ENCODE peak calls at places on chromosomes 3 and 15, in eight cellular contexts. K is CD8-positive, alpha-beta memory T cell; C is stomach; S is right cardiac atrium; M is lower lobe of right lung; X is Peyer's patch; O is neuronal stem cell; Q is sigmoid colon. T is an unnamed sample. For H3K4me1, the result is how much of the 10 kb centered on the place peaks cover.

GRCh38 chr3:58434990-58435389 is 1.4 kb upstream of the PDHB start:
- DNase-seq in C (no peak), K (no peak), M (no peak), S (no peak), O (peak), X (no peak), Q (no peak), T (no peak)

GRCh38 chr3:71629289-71630252 is 46.0 kb upstream of the FOXP1 start:
- DNase-seq in O (no peak), Q (peak), X (no peak), S (peak), K (no peak), M (peak), C (no peak), T (no peak)

GRCh38 chr3:24288538-24289236 is 206.0 kb downstream of the THRB start:
- DNase-seq in X (no peak), O (no peak), C (peak), S (peak), M (no peak), Q (peak), K (no peak), T (no peak)

GRCh38 chr3:8737301-8737700 is 3.7 kb downstream of the CAV3 start:
- DNase-seq in Q (no peak), O (no peak), C (no peak), X (no peak), M (no peak), S (no peak), K (no peak), T (no peak)

GRCh38 chr15:98493966-98494511 is 154.3 kb upstream of the IGF1R start:
- DNase-seq in O (no peak), X (no peak), C (no peak), K (no peak), S (no peak), M (no peak), Q (no peak), T (no peak)

GRCh38 chr15:55884223-55884622 is 109.2 kb downstream of the NEDD4 start:
- DNase-seq in K (no peak), X (no peak), S (no peak), O (no peak), Q (no peak), M (no peak), C (no peak), T (no peak)

GRCh38 chr15:95601525-95601924 is 729.0 kb upstream of the NR2F2 start:
- DNase-seq in S (no peak), C (no peak), K (no peak), O (no peak), X (no peak), M (no peak), Q (no peak), T (no peak)

GRCh38 chr15:75195122-75195765 is 6.4 kb upstream of the C15orf39 start:
- DNase-seq in S (peak), M (no peak), C (no peak), X (no peak), Q (no peak), O (peak), K (no peak), T (peak)

GRCh38 chr3:63456901-63457300 is 178.8 kb downstream of the SYNPR start:
- DNase-seq in O (no peak), Q (no peak), M (no peak), X (no peak), K (no peak), C (no peak), S (no peak), T (no peak)

GRCh38 chr3:58349792-58350626 is 17.3 kb downstream of the PXK start:
- DNase-seq in M (no peak), C (peak), K (no peak), X (peak), Q (no peak), O (no peak), S (no peak), T (no peak)

GRCh38 chr3:159988617-159989251 is at the start of gene IL12A:
- DNase-seq in Q (peak), C (peak), X (peak), O (peak), K (peak), M (peak), S (peak), T (peak)

GRCh38 chr15:63915888-63916731 is 82.4 kb upstream of the HERC1 start:
- DNase-seq in M (no peak), X (no peak), Q (no peak), C (no peak), O (no peak), S (no peak), K (no peak), T (no peak)

GRCh38 chr3:177905895-177906511 is 630.2 kb upstream of the KCNMB2 start:
- DNase-seq in C (no peak), X (no peak), Q (no peak), S (no peak), O (no peak), K (no peak), M (no peak), T (no peak)

GRCh38 chr3:190225186-190225692 is 97.0 kb downstream of the CLDN1 start:
- DNase-seq in C (no peak), O (peak), S (no peak), M (no peak), K (no peak), Q (no peak), X (no peak), T (no peak)

GRCh38 chr3:14764331-14765064 is 54.3 kb upstream of the FGD5 start:
- DNase-seq in C (no peak), Q (no peak), O (no peak), S (no peak), X (no peak), K (no peak), M (no peak), T (no peak)

GRCh38 chr3:47193871-47194859 is 30.3 kb upstream of the SETD2 start:
- DNase-seq in O (no peak), K (no peak), Q (no peak), S (no peak), X (no peak), M (no peak), C (no peak), T (no peak)

GRCh38 chr3:107861904-107862303 is 228.9 kb downstream of the CD47 start:
- DNase-seq in C (no peak), S (no peak), M (no peak), Q (no peak), O (no peak), K (no peak), X (peak), T (no peak)

GRCh38 chr3:177131927-177132636 is 65.2 kb downstream of the TBL1XR1 start:
- DNase-seq in C (no peak), O (no peak), Q (no peak), X (no peak), S (no peak), M (no peak), K (no peak), T (no peak)

GRCh38 chr15:22845289-22845900 is 6.9 kb downstream of the NIPA2 start:
- DNase-seq in Q (no peak), X (no peak), K (no peak), C (no peak), M (no peak), S (no peak), O (peak), T (no peak)

GRCh38 chr3:179174316-179174715 is 26.2 kb downstream of the PIK3CA start:
- DNase-seq in Q (no peak), O (no peak), C (no peak), X (no peak), M (no peak), K (no peak), S (no peak), T (no peak)

GRCh38 chr3:179177611-179178010 is 29.5 kb downstream of the PIK3CA start:
- DNase-seq in Q (no peak), S (no peak), O (no peak), M (no peak), C (no peak), K (no peak), X (no peak), T (no peak)

GRCh38 chr3:179175358-179175757 is 27.2 kb downstream of the PIK3CA start:
- DNase-seq in O (no peak), M (no peak), X (no peak), S (no peak), Q (no peak), K (no peak), C (no peak), T (no peak)

GRCh38 chr3:179172546-179172945 is 24.4 kb downstream of the PIK3CA start:
- DNase-seq in Q (no peak), M (no peak), K (no peak), X (no peak), C (no peak), S (no peak), O (no peak), T (no peak)

DNA sequence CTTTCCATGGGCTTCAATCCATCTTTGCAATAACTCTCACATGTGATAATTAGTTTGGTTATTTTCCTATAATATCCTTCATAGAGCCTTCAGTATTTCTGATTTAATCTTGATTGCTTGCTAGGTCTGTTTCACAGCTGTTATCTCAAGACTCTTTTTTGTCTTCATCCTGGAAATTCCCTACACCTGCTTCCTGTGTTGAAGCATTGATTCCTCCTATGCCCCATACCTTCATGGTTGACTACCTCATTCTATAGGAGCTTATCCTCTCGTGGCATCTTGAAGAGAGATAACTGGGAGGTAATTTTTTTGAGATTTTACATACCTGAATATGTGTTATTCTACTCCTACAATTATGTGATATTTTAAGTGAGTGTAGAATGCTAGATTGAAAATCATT is 26.7 kb downstream of the PIK3CA start:
- DNase-seq in X (no peak), C (no peak), K (no peak), M (no peak), S (no peak), O (no peak), Q (no peak), T (no peak)
- H3K4me3 ChIP-seq in X (no peak), C (no peak), K (no peak), M (no peak), S (no peak), O (no peak), Q (no peak), T (no peak)

DNA sequence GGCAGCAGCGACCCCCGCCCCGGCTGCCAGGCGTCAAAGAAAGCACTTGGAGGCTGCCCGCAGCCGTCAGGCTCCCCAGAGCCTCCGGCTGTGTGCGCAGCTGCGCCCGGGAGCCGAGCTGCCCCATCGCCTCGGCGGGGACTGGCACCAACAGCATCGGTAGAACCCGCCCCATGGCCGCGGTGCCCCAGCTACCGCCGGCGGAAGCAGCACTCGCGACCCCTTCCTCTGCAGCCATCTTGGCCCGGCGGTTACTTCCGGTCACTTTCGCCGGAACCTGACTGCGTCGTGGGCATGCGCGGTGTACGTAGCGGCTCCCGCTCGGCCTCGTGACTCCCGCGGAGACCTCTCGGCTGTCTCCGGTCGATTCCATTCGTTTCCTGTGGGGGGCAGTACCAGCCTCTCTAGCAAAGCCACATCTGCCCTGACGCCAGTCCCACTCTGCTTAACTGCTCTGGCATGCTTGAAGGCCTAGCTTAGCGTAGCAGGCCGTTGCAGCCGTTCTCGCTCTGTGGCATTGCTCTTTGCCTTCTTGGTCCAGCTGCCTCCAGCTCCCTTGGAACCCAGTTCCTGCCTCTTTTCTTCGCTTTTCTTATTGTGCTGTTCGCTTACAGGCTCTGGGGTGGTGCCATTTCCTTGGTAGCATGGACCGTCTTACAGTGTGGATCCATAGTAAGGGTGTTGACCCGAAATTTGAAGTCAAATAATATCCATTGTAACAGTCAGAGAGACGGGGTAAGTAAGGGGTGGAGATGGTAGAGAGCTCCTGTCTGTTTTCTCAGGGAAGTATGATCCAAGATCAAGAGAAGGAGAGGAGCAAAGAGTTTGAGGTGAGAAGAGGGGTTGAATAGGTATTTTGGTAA is at the start of gene SPG11:
- DNase-seq in X (peak), M (peak), O (peak), C (peak), S (peak), Q (peak), K (peak), T (peak)
- H3K4me1 ChIP-seq in X (under half), M (under half), O (under half), C (under half), S (under half), Q (under half), K (half or more), T (half or more)

GRCh38 chr3:88149516-88150362 is at the start of gene C3orf38:
- DNase-seq in C (peak), S (peak), Q (peak), O (peak), K (peak), M (peak), X (peak), T (peak)

GRCh38 chr3:88150771-88151170 is 1.0 kb downstream of the C3orf38 start:
- DNase-seq in X (no peak), S (no peak), C (no peak), M (no peak), O (no peak), K (no peak), Q (no peak), T (no peak)

GRCh38 chr3:88149146-88149515 is 628 bp upstream of the C3orf38 start:
- DNase-seq in M (no peak), C (no peak), S (no peak), Q (no peak), X (no peak), O (no peak), K (no peak), T (no peak)

GRCh38 chr3:88150371-88150770 is 612 bp downstream of the C3orf38 start:
- DNase-seq in O (no peak), K (no peak), S (no peak), M (no peak), X (peak), Q (no peak), C (no peak), T (peak)

GRCh38 chr3:88148651-88149050 is 1.1 kb upstream of the C3orf38 start:
- DNase-seq in X (no peak), C (no peak), M (no peak), Q (no peak), S (no peak), K (no peak), O (no peak), T (no peak)
- H3K4me3 ChIP-seq in X (peak), C (peak), M (peak), Q (peak), S (peak), K (peak), O (peak), T (peak)

GRCh38 chr15:77552066-77552465 is 80.6 kb downstream of the LINGO1 start:
- DNase-seq in X (no peak), M (no peak), Q (no peak), K (no peak), O (no peak), C (no peak), S (peak), T (no peak)
- H3K4me1 ChIP-seq in X (under half), M (under half), Q (under half), K (under half), O (under half), C (under half), S (under half), T (under half)

DNA sequence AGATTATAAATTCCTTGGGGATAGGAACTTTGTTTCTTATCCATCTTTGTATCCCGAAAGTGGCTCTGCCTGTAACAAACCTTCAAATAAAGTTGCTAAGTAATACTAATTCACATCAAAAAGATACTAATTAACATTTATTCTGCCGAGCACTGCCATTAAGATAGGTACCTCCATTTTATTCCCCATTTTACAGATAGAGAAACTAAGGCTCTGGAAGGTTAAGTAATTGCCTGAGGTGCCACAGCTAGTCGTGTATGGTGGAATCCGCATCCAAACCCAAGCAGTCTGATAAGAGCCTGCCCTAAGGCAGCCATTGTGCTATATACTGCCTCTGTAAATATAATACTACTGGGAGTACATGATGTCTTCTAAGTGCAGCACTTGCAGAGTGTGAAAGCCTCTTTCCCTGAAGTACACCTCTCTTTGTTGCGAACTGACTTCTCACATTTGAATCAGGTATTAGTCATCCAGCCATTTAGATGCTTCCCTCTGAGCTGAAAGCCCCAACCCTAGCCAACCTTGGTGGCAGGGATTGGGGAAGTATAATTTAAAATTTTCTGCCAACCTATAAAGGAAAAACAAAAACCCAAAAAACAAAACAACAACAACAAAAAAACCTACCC is 78.5 kb upstream of the CHD2 start:
- DNase-seq in Q (no peak), C (no peak), X (no peak), S (no peak), K (no peak), O (no peak), M (no peak), T (peak)
- H3K4me3 ChIP-seq in Q (no peak), C (no peak), X (no peak), S (no peak), K (no peak), O (no peak), M (no peak), T (no peak)

GRCh38 chr3:30629736-30630135 is 23.3 kb downstream of the TGFBR2 start:
- DNase-seq in K (no peak), O (no peak), M (no peak), Q (no peak), C (no peak), S (no peak), X (no peak), T (no peak)
- H3K4me1 ChIP-seq in K (half or more), O (under half), M (half or more), Q (half or more), C (half or more), S (under half), X (under half), T (half or more)

GRCh38 chr15:84760219-84760618 is 11.8 kb downstream of the ZNF592 start:
- DNase-seq in K (no peak), C (no peak), Q (no peak), X (no peak), O (no peak), M (no peak), S (no peak), T (no peak)
- H3K4me3 ChIP-seq in K (no peak), C (no peak), Q (no peak), X (no peak), O (no peak), M (no peak), S (no peak), T (no peak)

GRCh38 chr15:77664428-77664827 is 31.7 kb upstream of the LINGO1 start:
- DNase-seq in O (no peak), Q (no peak), X (no peak), M (no peak), S (no peak), K (no peak), C (no peak), T (no peak)
- H3K4me1 ChIP-seq in O (under half), Q (under half), X (under half), M (under half), S (under half), K (under half), C (under half), T (under half)

GRCh38 chr3:79378064-79378463 is 389.7 kb downstream of the ROBO1 start:
- DNase-seq in S (no peak), O (no peak), C (no peak), X (no peak), M (no peak), Q (no peak), K (no peak), T (no peak)
- H3K4me3 ChIP-seq in S (no peak), O (no peak), C (no peak), X (no peak), M (no peak), Q (no peak), K (no peak), T (no peak)